ENCODE peak calls at places on chromosomes 12 and 14, in six cellular contexts. One of them, this sample, is unnamed. For H3K4me1, the result is how much of the 10 kb centered on the place peaks cover.

GRCh38 chr12:2332947-2333346 is 280.2 kb downstream of the CACNA1C start:
- DNase-seq in fibroblast of lung: peak
- DNase-seq in endodermal cell: no peak
- DNase-seq in K562: no peak
- DNase-seq in psoas muscle: no peak
- DNase-seq in heart left ventricle: no peak
- DNase-seq in this sample: no peak

GRCh38 chr14:54146601-54147000 is 190.0 kb upstream of the BMP4 start:
- DNase-seq in endodermal cell: no peak
- DNase-seq in fibroblast of lung: no peak
- DNase-seq in psoas muscle: no peak
- DNase-seq in K562: no peak
- DNase-seq in heart left ventricle: no peak
- DNase-seq in this sample: no peak

GRCh38 chr12:91515944-91516739 is 333.5 kb upstream of the DCN start:
- DNase-seq in heart left ventricle: no peak
- DNase-seq in fibroblast of lung: no peak
- DNase-seq in endodermal cell: no peak
- DNase-seq in psoas muscle: no peak
- DNase-seq in K562: no peak
- DNase-seq in this sample: no peak

GRCh38 chr12:49619286-49619685 is 4.1 kb upstream of the PRPF40B start:
- DNase-seq in K562: no peak
- DNase-seq in endodermal cell: no peak
- DNase-seq in fibroblast of lung: peak
- DNase-seq in heart left ventricle: no peak
- DNase-seq in psoas muscle: no peak
- DNase-seq in this sample: no peak

GRCh38 chr12:93587601-93588000 is 15.1 kb downstream of the SOCS2 start:
- DNase-seq in K562: peak
- DNase-seq in endodermal cell: no peak
- DNase-seq in fibroblast of lung: no peak
- DNase-seq in heart left ventricle: no peak
- DNase-seq in psoas muscle: no peak
- DNase-seq in this sample: no peak

GRCh38 chr12:7961395-7962188 is 25.6 kb upstream of the SLC2A3 start:
- DNase-seq in fibroblast of lung: peak
- DNase-seq in heart left ventricle: no peak
- DNase-seq in psoas muscle: no peak
- DNase-seq in endodermal cell: no peak
- DNase-seq in K562: no peak
- DNase-seq in this sample: no peak

GRCh38 chr14:76098047-76098446 is 53.7 kb upstream of the GPATCH2L start:
- DNase-seq in heart left ventricle: no peak
- DNase-seq in fibroblast of lung: no peak
- DNase-seq in psoas muscle: no peak
- DNase-seq in endodermal cell: no peak
- DNase-seq in K562: no peak
- DNase-seq in this sample: no peak

GRCh38 chr12:57693317-57693658 is 644 bp upstream of the OS9 start:
- DNase-seq in psoas muscle: no peak
- DNase-seq in heart left ventricle: no peak
- DNase-seq in fibroblast of lung: peak
- DNase-seq in endodermal cell: no peak
- DNase-seq in K562: no peak
- DNase-seq in this sample: no peak

GRCh38 chr14:67557118-67557517 is 24.0 kb downstream of the PLEKHH1 start:
- DNase-seq in endodermal cell: no peak
- DNase-seq in K562: no peak
- DNase-seq in heart left ventricle: no peak
- DNase-seq in fibroblast of lung: no peak
- DNase-seq in psoas muscle: no peak
- DNase-seq in this sample: no peak

GRCh38 chr14:42378274-42378673 is 771.6 kb downstream of the LRFN5 start:
- DNase-seq in heart left ventricle: no peak
- DNase-seq in fibroblast of lung: no peak
- DNase-seq in K562: no peak
- DNase-seq in endodermal cell: peak
- DNase-seq in psoas muscle: no peak
- DNase-seq in this sample: no peak

GRCh38 chr14:74910556-74910955 is 12.5 kb downstream of the RPS6KL1 start:
- DNase-seq in endodermal cell: no peak
- DNase-seq in heart left ventricle: no peak
- DNase-seq in K562: no peak
- DNase-seq in fibroblast of lung: no peak
- DNase-seq in psoas muscle: no peak
- DNase-seq in this sample: no peak

GRCh38 chr14:89630096-89630829 is 213.2 kb upstream of the FOXN3 start:
- DNase-seq in psoas muscle: no peak
- DNase-seq in heart left ventricle: no peak
- DNase-seq in endodermal cell: no peak
- DNase-seq in K562: no peak
- DNase-seq in fibroblast of lung: no peak
- DNase-seq in this sample: peak

GRCh38 chr12:46556820-46557524 is 184.4 kb upstream of the SLC38A2 start:
- DNase-seq in psoas muscle: no peak
- DNase-seq in fibroblast of lung: peak
- DNase-seq in K562: no peak
- DNase-seq in endodermal cell: no peak
- DNase-seq in heart left ventricle: no peak
- DNase-seq in this sample: no peak

GRCh38 chr14:94011795-94012194 is 14.3 kb upstream of the OTUB2 start:
- DNase-seq in fibroblast of lung: no peak
- DNase-seq in endodermal cell: no peak
- DNase-seq in psoas muscle: no peak
- DNase-seq in heart left ventricle: no peak
- DNase-seq in K562: no peak
- DNase-seq in this sample: no peak

GRCh38 chr14:54609576-54609975 is 42.6 kb downstream of the SAMD4A start:
- DNase-seq in K562: no peak
- DNase-seq in endodermal cell: no peak
- DNase-seq in heart left ventricle: no peak
- DNase-seq in fibroblast of lung: no peak
- DNase-seq in psoas muscle: no peak
- DNase-seq in this sample: no peak

GRCh38 chr12:50287271-50287670 is 4.0 kb upstream of the LIMA1 start:
- DNase-seq in fibroblast of lung: no peak
- DNase-seq in psoas muscle: no peak
- DNase-seq in endodermal cell: no peak
- DNase-seq in heart left ventricle: no peak
- DNase-seq in K562: no peak
- DNase-seq in this sample: no peak

GRCh38 chr12:5660271-5660670 is 228.4 kb downstream of the NTF3 start:
- DNase-seq in psoas muscle: no peak
- DNase-seq in endodermal cell: no peak
- DNase-seq in K562: no peak
- DNase-seq in heart left ventricle: no peak
- DNase-seq in fibroblast of lung: no peak
- DNase-seq in this sample: no peak

GRCh38 chr14:39138450-39138849 is 24.3 kb downstream of the GEMIN2 start:
- DNase-seq in fibroblast of lung: peak
- DNase-seq in endodermal cell: no peak
- DNase-seq in K562: no peak
- DNase-seq in psoas muscle: no peak
- DNase-seq in heart left ventricle: no peak
- DNase-seq in this sample: no peak

GRCh38 chr12:9647825-9648700 is 21.4 kb upstream of the CLEC2D start:
- DNase-seq in psoas muscle: peak
- DNase-seq in fibroblast of lung: peak
- DNase-seq in K562: peak
- DNase-seq in endodermal cell: peak
- DNase-seq in heart left ventricle: peak
- DNase-seq in this sample: peak

GRCh38 chr12:124730455-124730932 is 133.2 kb downstream of the SCARB1 start:
- DNase-seq in psoas muscle: no peak
- DNase-seq in heart left ventricle: peak
- DNase-seq in endodermal cell: no peak
- DNase-seq in K562: no peak
- DNase-seq in fibroblast of lung: peak
- DNase-seq in this sample: peak

GRCh38 chr14:94394594-94395305 is 6.3 kb upstream of the SERPINA1 start:
- DNase-seq in K562: no peak
- DNase-seq in heart left ventricle: peak
- DNase-seq in fibroblast of lung: peak
- DNase-seq in endodermal cell: no peak
- DNase-seq in psoas muscle: peak
- DNase-seq in this sample: peak

GRCh38 chr12:109841356-109841755 is 8.2 kb upstream of the TRPV4 start:
- DNase-seq in psoas muscle: no peak
- DNase-seq in heart left ventricle: no peak
- DNase-seq in fibroblast of lung: no peak
- DNase-seq in endodermal cell: peak
- DNase-seq in K562: no peak
- DNase-seq in this sample: no peak

GRCh38 chr14:24312736-24313507 is 1.6 kb downstream of the LTB4R start:
- DNase-seq in heart left ventricle: peak
- DNase-seq in fibroblast of lung: peak
- DNase-seq in K562: peak
- DNase-seq in psoas muscle: no peak
- DNase-seq in endodermal cell: no peak
- DNase-seq in this sample: no peak

GRCh38 chr12:119661882-119662281 is 6.1 kb upstream of the PRKAB1 start:
- DNase-seq in fibroblast of lung: no peak
- DNase-seq in K562: peak
- DNase-seq in endodermal cell: no peak
- DNase-seq in heart left ventricle: no peak
- DNase-seq in psoas muscle: no peak
- DNase-seq in this sample: no peak

GRCh38 chr14:73612339-73613045 is at the start of gene ACOT6:
- DNase-seq in psoas muscle: peak
- DNase-seq in fibroblast of lung: peak
- DNase-seq in heart left ventricle: peak
- DNase-seq in K562: peak
- DNase-seq in endodermal cell: peak
- DNase-seq in this sample: peak
- H3K4me3 ChIP-seq in psoas muscle: peak
- H3K4me3 ChIP-seq in fibroblast of lung: peak
- H3K4me3 ChIP-seq in heart left ventricle: peak
- H3K4me3 ChIP-seq in K562: peak
- H3K4me3 ChIP-seq in endodermal cell: peak
- H3K4me3 ChIP-seq in this sample: peak

DNA sequence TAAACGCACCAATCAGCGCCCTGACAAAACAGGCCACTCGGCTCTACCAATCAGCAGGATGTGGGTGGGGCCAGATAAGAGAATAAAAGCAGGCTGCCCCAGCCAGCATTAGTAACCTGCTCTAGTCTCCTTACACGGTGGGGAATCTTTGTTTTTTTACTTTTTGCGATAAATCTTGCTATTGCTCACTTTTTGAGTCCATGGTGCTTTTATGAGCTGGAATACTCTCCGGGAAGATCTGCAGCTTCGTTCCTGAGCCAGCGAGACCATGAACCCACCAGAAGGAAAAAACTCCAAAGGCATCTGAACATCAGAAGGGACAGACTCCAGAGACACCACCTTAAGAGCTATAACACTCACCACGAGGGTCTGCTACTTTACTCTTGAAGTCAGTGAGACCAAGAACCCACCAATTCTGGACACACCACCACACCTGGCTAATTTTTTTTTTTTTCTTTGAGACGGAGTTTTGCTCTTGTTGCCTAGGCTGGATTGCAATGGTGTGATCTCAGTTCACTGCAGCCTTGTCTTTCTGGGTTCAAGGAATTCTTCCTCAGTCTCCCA is 6.9 kb upstream of the COPS7A start:
- DNase-seq in endodermal cell: no peak
- DNase-seq in K562: no peak
- DNase-seq in fibroblast of lung: no peak
- DNase-seq in heart left ventricle: no peak
- DNase-seq in psoas muscle: no peak
- DNase-seq in this sample: no peak
- H3K4me1 ChIP-seq in endodermal cell: under half
- H3K4me1 ChIP-seq in K562: under half
- H3K4me1 ChIP-seq in fibroblast of lung: under half
- H3K4me1 ChIP-seq in heart left ventricle: under half
- H3K4me1 ChIP-seq in psoas muscle: under half
- H3K4me1 ChIP-seq in this sample: under half

DNA sequence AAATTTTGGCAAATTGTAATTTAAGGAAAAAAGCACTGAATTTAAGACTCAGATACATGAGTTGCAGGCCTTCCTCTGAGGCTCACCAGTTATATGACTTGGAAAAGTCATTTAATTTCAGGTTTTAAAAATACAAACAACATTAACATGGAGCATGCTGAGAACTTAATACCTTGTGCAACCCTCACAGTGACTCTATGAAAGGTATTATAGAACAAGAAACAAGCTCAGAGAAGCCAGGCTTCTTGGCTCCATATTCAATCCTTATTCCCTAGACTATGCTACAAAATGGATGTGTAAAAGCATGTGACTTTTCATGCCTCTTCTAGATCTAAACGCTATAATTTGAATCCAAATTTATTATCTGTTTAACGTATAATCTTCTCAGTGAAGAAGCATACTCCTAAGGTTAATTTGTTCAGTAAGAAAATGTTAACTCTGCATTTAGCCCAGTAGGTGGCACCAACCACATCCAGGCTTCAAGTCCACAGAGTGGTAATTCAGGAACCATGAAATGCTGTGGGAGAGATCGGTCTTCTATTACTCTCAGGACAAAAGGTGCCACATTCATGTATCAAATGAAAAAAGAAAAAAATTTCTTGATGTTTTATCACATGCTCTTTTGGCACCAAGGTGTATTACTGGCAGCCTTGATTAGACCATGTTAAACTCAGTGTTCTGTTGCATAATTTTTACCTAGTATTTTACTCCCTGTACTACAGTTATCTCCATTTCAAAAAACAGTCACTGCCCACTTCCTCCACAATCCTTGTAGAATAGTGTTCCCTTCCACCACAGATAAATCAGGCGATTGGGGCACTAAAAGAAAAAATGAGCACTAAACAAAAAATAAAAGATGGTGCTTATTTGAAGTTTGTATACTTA is 9.3 kb downstream of the CCDC196 start:
- DNase-seq in psoas muscle: no peak
- DNase-seq in endodermal cell: peak
- DNase-seq in fibroblast of lung: peak
- DNase-seq in K562: peak
- DNase-seq in heart left ventricle: peak
- DNase-seq in this sample: no peak
- H3K4me3 ChIP-seq in psoas muscle: peak
- H3K4me3 ChIP-seq in endodermal cell: no peak
- H3K4me3 ChIP-seq in fibroblast of lung: no peak
- H3K4me3 ChIP-seq in K562: no peak
- H3K4me3 ChIP-seq in heart left ventricle: no peak
- H3K4me3 ChIP-seq in this sample: peak

GRCh38 chr12:97752129-97752528 is 289.5 kb downstream of the RMST start:
- DNase-seq in endodermal cell: no peak
- DNase-seq in K562: no peak
- DNase-seq in fibroblast of lung: no peak
- DNase-seq in psoas muscle: no peak
- DNase-seq in heart left ventricle: no peak
- DNase-seq in this sample: no peak
- H3K4me1 ChIP-seq in endodermal cell: under half
- H3K4me1 ChIP-seq in K562: under half
- H3K4me1 ChIP-seq in fibroblast of lung: under half
- H3K4me1 ChIP-seq in psoas muscle: under half
- H3K4me1 ChIP-seq in heart left ventricle: under half
- H3K4me1 ChIP-seq in this sample: under half

GRCh38 chr12:106584104-106585064 is 1.6 kb downstream of the RFX4 start:
- DNase-seq in psoas muscle: no peak
- DNase-seq in endodermal cell: peak
- DNase-seq in fibroblast of lung: no peak
- DNase-seq in K562: no peak
- DNase-seq in heart left ventricle: no peak
- DNase-seq in this sample: no peak
- H3K4me3 ChIP-seq in psoas muscle: peak
- H3K4me3 ChIP-seq in endodermal cell: peak
- H3K4me3 ChIP-seq in fibroblast of lung: no peak
- H3K4me3 ChIP-seq in K562: no peak
- H3K4me3 ChIP-seq in heart left ventricle: no peak
- H3K4me3 ChIP-seq in this sample: peak